ENCODE peak calls at places on chromosomes 6 and 20, in five cellular contexts. Q is stimulated activated CD4-positive, alpha-beta T cell treated with anti-CD3 and anti-CD28 coated beads, TNF-alpha, amount 100 ng/mL, for 48 hours; F is fibroblast of lung; C is cardiac fibroblast; T is psoas muscle. P is an unnamed sample.

GRCh38 chr20:6698056-6698455 is 69.4 kb upstream of the BMP2 start:
- DNase-seq in T (no peak), C (no peak), Q (no peak), F (peak), P (peak)

GRCh38 chr6:142377112-142377848 is 75.5 kb downstream of the ADGRG6 start:
- DNase-seq in T (no peak), Q (no peak), F (peak), C (peak), P (no peak)

GRCh38 chr6:48535569-48535968 is 424.6 kb upstream of the PTCHD4 start:
- DNase-seq in Q (no peak), F (peak), T (no peak), C (peak), P (peak)

GRCh38 chr6:16966821-16967817 is 134.7 kb upstream of the STMND1 start:
- DNase-seq in F (peak), T (no peak), Q (no peak), C (no peak), P (no peak)

GRCh38 chr6:9481292-9482029 is 933.4 kb downstream of the TFAP2A start:
- DNase-seq in T (no peak), C (no peak), Q (no peak), F (peak), P (no peak)

GRCh38 chr6:4573958-4574481 is 202.2 kb upstream of the CDYL start:
- DNase-seq in Q (no peak), T (no peak), F (peak), C (peak), P (no peak)

GRCh38 chr20:7980332-7981046 is 39.1 kb downstream of the TMX4 start:
- DNase-seq in C (peak), F (peak), Q (no peak), T (no peak), P (peak)

GRCh38 chr20:61872371-61872900 is 193.2 kb downstream of the TAF4 start:
- DNase-seq in F (no peak), T (no peak), Q (no peak), C (no peak), P (no peak)

GRCh38 chr6:141877275-141877983 is 255.3 kb upstream of the GJE1 start:
- DNase-seq in F (no peak), C (no peak), T (no peak), Q (no peak), P (no peak)

GRCh38 chr20:23659989-23660837 is 22.5 kb upstream of the CST3 start:
- DNase-seq in F (no peak), C (peak), Q (no peak), T (no peak), P (peak)

GRCh38 chr6:100468966-100469859 is 4.5 kb upstream of the SIM1 start:
- DNase-seq in C (no peak), T (no peak), F (no peak), Q (no peak), P (no peak)

GRCh38 chr20:57656821-57657536 is 36.8 kb upstream of the ZBP1 start:
- DNase-seq in C (no peak), F (no peak), T (no peak), Q (no peak), P (no peak)

GRCh38 chr6:34179106-34179720 is 33.3 kb upstream of the GRM4 start:
- DNase-seq in F (no peak), C (no peak), Q (no peak), T (no peak), P (no peak)

GRCh38 chr6:39301606-39302005 is 12.6 kb downstream of the KCNK17 start:
- DNase-seq in F (no peak), T (no peak), Q (no peak), C (peak), P (peak)

GRCh38 chr20:25863536-25864325 is 167.1 kb upstream of the ZNF337 start:
- DNase-seq in Q (no peak), T (no peak), F (no peak), C (no peak), P (no peak)

GRCh38 chr20:51497542-51498467 is 44.7 kb downstream of the NFATC2 start:
- DNase-seq in Q (peak), F (peak), T (peak), C (peak), P (no peak)

GRCh38 chr20:61112515-61112914 is 139.5 kb upstream of the CDH4 start:
- DNase-seq in C (no peak), Q (no peak), F (no peak), T (no peak), P (no peak)

GRCh38 chr6:56843476-56844349 is 111.2 kb upstream of the BEND6 start:
- DNase-seq in Q (peak), F (peak), T (peak), C (peak), P (peak)

GRCh38 chr20:13430346-13431002 is 208.3 kb downstream of the TASP1 start:
- DNase-seq in T (no peak), C (no peak), F (peak), Q (peak), P (no peak)

GRCh38 chr6:69866351-69867074 is at the start of gene COL19A1:
- DNase-seq in T (peak), C (peak), F (peak), Q (peak), P (no peak)

GRCh38 chr20:18006684-18007083 is 37.9 kb downstream of the MGME1 start:
- DNase-seq in T (no peak), F (no peak), C (no peak), Q (no peak), P (no peak)

GRCh38 chr20:17617212-17617867 is 47.5 kb downstream of the DSTN start:
- DNase-seq in F (no peak), Q (peak), T (no peak), C (peak), P (peak)

GRCh38 chr20:24639167-24639548 is 169.7 kb downstream of the SYNDIG1 start:
- DNase-seq in F (no peak), Q (no peak), T (no peak), C (no peak), P (no peak)

GRCh38 chr6:113489946-113490345 is 367.2 kb upstream of the MARCKS start:
- DNase-seq in C (no peak), Q (no peak), T (no peak), F (peak), P (no peak)

GRCh38 chr6:101462576-101462975 is 69.1 kb downstream of the GRIK2 start:
- DNase-seq in F (peak), Q (no peak), C (peak), T (no peak), P (no peak)

GRCh38 chr6:138963531-138963930 is 24.5 kb downstream of the REPS1 start:
- DNase-seq in Q (no peak), C (no peak), F (no peak), T (no peak), P (no peak)

GRCh38 chr6:137787016-137787415 is 80.0 kb upstream of the TNFAIP3 start:
- DNase-seq in T (no peak), Q (no peak), F (no peak), C (no peak), P (no peak)